ENCODE peak calls at places on chromosomes 5 and 9, in seven cellular contexts. Q is lung, D is A549, F is uterus, V is IMR-90, N is foreskin fibroblast, X is tibial nerve. M is an unnamed sample.

GRCh38 chr9:32430720-32431119 is 46.3 kb downstream of the ACO1 start:
- DNase-seq in V (peak), Q (no peak), N (peak), F (no peak), D (no peak), X (no peak), M (no peak)

GRCh38 chr5:36728697-36729543 is 122.5 kb downstream of the SLC1A3 start:
- DNase-seq in X (peak), N (peak), V (peak), F (no peak), D (peak), Q (no peak), M (peak)

GRCh38 chr5:148172377-148172776 is 4.0 kb downstream of the SPINK14 start:
- DNase-seq in Q (no peak), D (no peak), V (no peak), X (no peak), F (no peak), N (no peak), M (no peak)

GRCh38 chr9:35510745-35511428 is 21.0 kb downstream of the RUSC2 start:
- DNase-seq in D (peak), F (peak), X (peak), Q (peak), V (peak), N (peak), M (no peak)

GRCh38 chr5:181001947-181002346 is 13.3 kb downstream of the BTNL3 start:
- DNase-seq in N (no peak), X (no peak), D (no peak), Q (no peak), V (no peak), F (no peak), M (no peak)

GRCh38 chr9:81373294-81373693 is 316.1 kb downstream of the TLE1 start:
- DNase-seq in D (no peak), V (no peak), F (no peak), Q (no peak), N (no peak), X (no peak), M (no peak)

GRCh38 chr5:28017178-28017577 is 978.8 kb upstream of the CDH9 start:
- DNase-seq in D (no peak), X (no peak), Q (no peak), N (no peak), F (no peak), V (no peak), M (no peak)

GRCh38 chr9:33813712-33814641 is 3.0 kb upstream of the UBE2R2 start:
- DNase-seq in V (peak), X (no peak), D (peak), N (peak), Q (no peak), F (no peak), M (peak)

GRCh38 chr9:132798817-132799790 is 79.0 kb downstream of the AK8 start:
- DNase-seq in Q (peak), F (no peak), N (no peak), V (no peak), X (peak), D (no peak), M (peak)

GRCh38 chr5:63053019-63053638 is 474.5 kb downstream of the LRRC70 start:
- DNase-seq in N (no peak), F (no peak), Q (peak), D (peak), V (no peak), X (no peak), M (no peak)

GRCh38 chr9:95494416-95495371 is 22.1 kb downstream of the PTCH1 start:
- DNase-seq in D (no peak), Q (no peak), F (no peak), X (no peak), N (no peak), V (no peak), M (no peak)

GRCh38 chr9:87004016-87004415 is 56.7 kb upstream of the GAS1 start:
- DNase-seq in Q (no peak), D (no peak), F (no peak), X (no peak), V (no peak), N (no peak), M (no peak)

GRCh38 chr9:4465910-4466309 is 24.4 kb upstream of the SLC1A1 start:
- DNase-seq in X (no peak), Q (no peak), V (no peak), D (no peak), N (no peak), F (no peak), M (no peak)

GRCh38 chr9:26673276-26673675 is 219.3 kb downstream of the CAAP1 start:
- DNase-seq in F (no peak), V (no peak), N (no peak), Q (no peak), D (no peak), X (no peak), M (no peak)

GRCh38 chr5:760363-761205 is 23.9 kb downstream of the ZDHHC11B start:
- DNase-seq in V (no peak), X (no peak), Q (peak), D (no peak), F (no peak), N (no peak), M (no peak)

GRCh38 chr9:8660383-8660782 is 860.8 kb upstream of the DMAC1 start:
- DNase-seq in F (peak), V (no peak), Q (no peak), N (no peak), D (no peak), X (peak), M (peak)

GRCh38 chr9:91077624-91078023 is 276.0 kb downstream of the SYK start:
- DNase-seq in X (no peak), V (no peak), F (no peak), N (no peak), D (no peak), Q (peak), M (no peak)

GRCh38 chr9:6488395-6488794 is 75.4 kb downstream of the UHRF2 start:
- DNase-seq in Q (no peak), X (no peak), F (no peak), D (peak), V (no peak), N (no peak), M (no peak)

GRCh38 chr5:129904102-129904666 is at the start of gene CHSY3:
- DNase-seq in X (peak), F (peak), V (peak), Q (peak), D (peak), N (peak), M (peak)

GRCh38 chr5:116451905-116452450 is 122.6 kb downstream of the SEMA6A start:
- DNase-seq in N (no peak), F (no peak), V (no peak), D (no peak), Q (no peak), X (no peak), M (no peak)

GRCh38 chr5:87829214-87829551 is 416.5 kb upstream of the CCNH start:
- DNase-seq in N (peak), F (peak), X (peak), Q (peak), V (no peak), D (peak), M (no peak)

GRCh38 chr9:89278997-89279739 is 31.8 kb upstream of the CKS2 start:
- DNase-seq in Q (no peak), F (no peak), V (peak), D (peak), X (peak), N (peak), M (peak)

GRCh38 chr5:133850811-133851210 is 117.6 kb downstream of the C5orf15 start:
- DNase-seq in N (no peak), Q (no peak), D (no peak), V (no peak), X (no peak), F (no peak), M (no peak)

GRCh38 chr5:7976411-7977190 is 107.7 kb downstream of the MTRR start:
- DNase-seq in N (no peak), Q (no peak), F (no peak), X (no peak), V (peak), D (no peak), M (no peak)

GRCh38 chr9:18759836-18760235 is 273.2 kb downstream of the SAXO1 start:
- DNase-seq in X (no peak), Q (no peak), V (no peak), F (no peak), N (no peak), D (no peak), M (no peak)

GRCh38 chr5:158814521-158814920 is 285.2 kb downstream of the EBF1 start:
- DNase-seq in V (no peak), N (peak), Q (no peak), D (no peak), F (no peak), X (no peak), M (no peak)

GRCh38 chr9:79764377-79764776 is 192.6 kb downstream of the TLE4 start:
- DNase-seq in Q (no peak), N (peak), V (peak), X (peak), F (peak), D (peak), M (no peak)

GRCh38 chr5:1507961-1508678 is 15.6 kb downstream of the LPCAT1 start:
- DNase-seq in F (no peak), V (no peak), Q (no peak), N (no peak), X (no peak), D (no peak), M (no peak)

GRCh38 chr5:9815051-9815450 is 184.9 kb upstream of the TAS2R1 start:
- DNase-seq in X (no peak), Q (no peak), D (no peak), N (no peak), F (no peak), V (no peak), M (no peak)

GRCh38 chr5:93583799-93584530 is 943 bp downstream of the NR2F1 start:
- DNase-seq in X (no peak), F (peak), D (peak), Q (no peak), N (peak), V (peak), M (no peak)

GRCh38 chr5:160635678-160636077 is 214.0 kb downstream of the PTTG1 start:
- DNase-seq in Q (no peak), D (no peak), F (no peak), N (no peak), V (no peak), X (no peak), M (no peak)

GRCh38 chr5:61386062-61386800 is 54.2 kb downstream of the ZSWIM6 start:
- DNase-seq in D (no peak), Q (no peak), V (no peak), X (no peak), F (no peak), N (no peak), M (no peak)

GRCh38 chr5:16690243-16690839 is 73.5 kb upstream of the RETREG1 start:
- DNase-seq in D (peak), F (no peak), N (peak), X (peak), V (peak), Q (no peak), M (peak)

DNA sequence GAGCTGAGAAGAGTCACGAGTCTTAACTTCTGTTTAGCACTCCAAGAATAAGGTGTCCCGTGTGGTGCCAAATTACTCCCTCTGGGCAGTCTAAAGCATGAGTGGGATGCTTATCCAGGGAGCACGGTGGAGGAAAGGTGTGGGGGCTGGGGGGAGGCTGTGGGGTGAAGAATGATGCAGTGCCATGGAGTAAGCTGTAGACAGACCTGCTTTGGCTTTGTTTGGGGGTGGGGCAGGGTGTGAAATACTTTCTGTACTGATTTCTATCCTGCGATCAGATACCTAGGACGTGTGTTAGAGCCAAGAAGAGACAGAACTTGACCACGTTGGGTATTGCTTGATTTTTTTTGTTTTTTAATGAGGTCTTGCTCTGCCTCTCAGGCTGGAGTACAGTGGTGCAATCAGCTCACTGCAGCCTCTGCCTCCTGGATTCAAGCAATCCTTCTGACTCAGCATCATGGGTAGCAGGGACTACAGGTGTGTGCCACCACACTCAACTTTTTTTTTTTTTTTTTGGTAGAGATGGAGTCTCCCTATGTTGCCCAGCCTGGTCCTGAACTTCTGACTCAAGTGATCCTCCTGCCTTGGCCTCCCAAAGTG is 232.8 kb downstream of the MAN2A1 start:
- DNase-seq in Q (no peak), N (no peak), V (no peak), X (no peak), F (no peak), D (no peak), M (no peak)
- H3K4me3 ChIP-seq in Q (no peak), N (no peak), V (no peak), X (no peak), F (no peak), D (no peak), M (no peak)

GRCh38 chr9:134592018-134592818 is 49.4 kb upstream of the COL5A1 start:
- DNase-seq in N (peak), D (peak), Q (no peak), F (peak), V (peak), X (peak), M (no peak)
- H3K4me3 ChIP-seq in N (peak), D (no peak), Q (no peak), F (no peak), V (no peak), X (no peak), M (no peak)

GRCh38 chr9:136437839-136438547 is 1.7 kb downstream of the INPP5E start:
- DNase-seq in Q (no peak), X (no peak), D (no peak), F (no peak), N (no peak), V (peak), M (no peak)

GRCh38 chr9:136438548-136438908 is 1.1 kb downstream of the INPP5E start:
- DNase-seq in Q (no peak), V (peak), N (peak), F (no peak), X (no peak), D (peak), M (no peak)

GRCh38 chr9:136436055-136436634 is 3.5 kb downstream of the INPP5E start:
- DNase-seq in V (no peak), X (no peak), N (no peak), F (no peak), Q (no peak), D (no peak), M (no peak)

GRCh38 chr9:136438909-136439549 is 616 bp downstream of the INPP5E start:
- DNase-seq in F (peak), X (no peak), N (peak), V (peak), D (peak), Q (no peak), M (peak)

GRCh38 chr9:136437430-136437829 is 2.2 kb downstream of the INPP5E start:
- DNase-seq in D (no peak), N (peak), F (no peak), Q (no peak), X (peak), V (peak), M (no peak)
- H3K4me3 ChIP-seq in D (peak), N (peak), F (peak), Q (no peak), X (no peak), V (peak), M (no peak)

GRCh38 chr9:136485049-136485647 is 2.3 kb upstream of the SEC16A start:
- DNase-seq in N (peak), D (peak), V (peak), F (peak), Q (peak), X (peak), M (peak)
- H3K4me3 ChIP-seq in N (peak), D (peak), V (no peak), F (no peak), Q (no peak), X (no peak), M (no peak)

DNA sequence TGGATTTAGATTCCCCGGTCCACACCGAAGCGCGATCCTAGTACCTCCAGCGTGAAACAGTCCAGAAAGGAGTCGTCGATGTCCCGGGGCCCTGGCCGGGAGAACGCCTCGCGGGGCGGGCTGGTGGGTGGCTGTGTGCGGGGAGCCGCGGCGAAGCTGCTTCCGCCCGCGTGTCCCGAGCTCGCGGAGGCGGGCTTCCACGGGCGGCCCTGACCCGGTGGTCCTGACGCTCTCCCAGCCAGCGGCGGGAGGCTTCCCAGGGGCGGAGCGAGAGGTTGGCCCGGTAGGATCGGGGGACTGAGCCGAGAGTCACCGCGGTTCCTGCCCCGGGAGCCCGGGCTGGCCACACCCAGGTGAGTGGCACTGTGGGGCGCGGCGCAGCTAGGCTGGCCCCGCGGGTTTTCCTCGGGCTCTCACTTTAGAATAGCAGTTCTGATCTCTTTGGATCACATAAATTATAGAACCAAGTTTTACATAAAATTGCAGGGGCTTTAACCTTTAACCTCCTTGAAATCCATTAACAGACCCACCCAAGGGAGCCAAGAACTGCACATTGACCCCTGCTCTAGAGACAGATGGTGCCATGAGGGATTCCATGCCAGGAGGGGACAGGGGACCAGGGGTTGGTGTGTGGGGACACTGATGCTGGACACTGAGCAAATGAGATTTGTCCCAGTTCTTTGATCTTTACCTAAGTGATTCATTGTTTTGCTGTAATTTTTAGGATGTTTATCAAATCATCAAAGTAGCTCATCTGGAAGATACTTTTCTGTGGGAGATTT is 29.2 kb upstream of the IL31RA start:
- DNase-seq in N (no peak), F (no peak), V (no peak), D (peak), Q (no peak), X (no peak), M (no peak)
- H3K4me3 ChIP-seq in N (peak), F (peak), V (no peak), D (peak), Q (no peak), X (no peak), M (no peak)

GRCh38 chr5:146707316-146707715 is 171.2 kb downstream of the PPP2R2B start:
- DNase-seq in N (no peak), Q (no peak), D (no peak), X (no peak), V (no peak), F (no peak), M (no peak)
- H3K4me3 ChIP-seq in N (no peak), Q (no peak), D (no peak), X (no peak), V (no peak), F (no peak), M (no peak)

DNA sequence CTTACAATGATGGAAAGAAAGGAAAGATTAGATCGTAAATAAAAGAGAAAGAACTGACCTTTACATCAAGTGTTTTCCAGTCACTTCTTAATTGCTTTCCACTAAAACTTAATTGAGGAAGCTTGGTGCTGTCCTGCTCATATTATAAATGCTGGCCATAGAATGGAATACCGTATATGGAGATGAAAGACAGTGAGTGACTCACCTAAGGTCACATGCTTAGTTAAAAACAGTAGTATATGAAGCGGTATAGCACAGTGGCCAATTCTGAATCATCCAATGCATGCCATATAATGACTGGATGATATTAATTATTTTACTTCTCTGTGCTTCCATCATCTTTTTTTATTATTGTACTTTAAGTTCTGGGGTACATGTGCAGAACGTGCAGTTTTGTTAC is 482.4 kb upstream of the SGCD start:
- DNase-seq in Q (no peak), V (no peak), D (no peak), N (no peak), F (no peak), X (no peak), M (no peak)
- H3K4me3 ChIP-seq in Q (no peak), V (no peak), D (no peak), N (no peak), F (no peak), X (no peak), M (no peak)

GRCh38 chr5:14153071-14153864 is 10.1 kb downstream of the TRIO start:
- DNase-seq in N (no peak), Q (no peak), F (no peak), D (peak), X (no peak), V (no peak), M (no peak)
- H3K4me3 ChIP-seq in N (no peak), Q (no peak), F (no peak), D (no peak), X (no peak), V (no peak), M (no peak)

M was measured in HL-60.